ENCODE peak calls at places on chromosome 20, in five cellular contexts. L is sigmoid colon, X is esophagus muscularis mucosa, T is K562, K is breast epithelium. J is an unnamed sample.

GRCh38 chr20:57760698-57761412 is 51.0 kb upstream of the PMEPA1 start:
- DNase-seq in L (peak; percentile 44), X (no peak), T (no peak), K (no peak), J (no peak)

GRCh38 chr20:63059684-63060056 is 52.9 kb upstream of the BHLHE23 start:
- DNase-seq in L (peak; percentile 48), X (no peak), T (no peak), K (no peak), J (no peak)

GRCh38 chr20:25461766-25462165 is 54.3 kb downstream of the GINS1 start:
- DNase-seq in L (peak; percentile 48), X (no peak), T (no peak), K (no peak), J (peak; percentile 44)

GRCh38 chr20:13813910-13814309 is 29.1 kb downstream of the NDUFAF5 start:
- DNase-seq in L (no peak), X (no peak), T (no peak), K (no peak), J (no peak)

GRCh38 chr20:5658897-5659296 is 91.3 kb upstream of the SHLD1 start:
- DNase-seq in L (peak; percentile 90), X (no peak), T (no peak), K (peak; percentile 70), J (peak; percentile 82)

GRCh38 chr20:63648895-63649589 is 4.2 kb downstream of the STMN3 start:
- DNase-seq in L (no peak), X (no peak), T (no peak), K (no peak), J (no peak)

GRCh38 chr20:48738399-48739304 is 89.1 kb downstream of the PREX1 start:
- DNase-seq in L (peak; percentile 25), X (no peak), T (no peak), K (no peak), J (no peak)

GRCh38 chr20:22954661-22955060 is 80.5 kb upstream of the SSTR4 start:
- DNase-seq in L (no peak), X (no peak), T (no peak), K (no peak), J (no peak)

GRCh38 chr20:17910828-17911294 is 57.7 kb downstream of the SNX5 start:
- DNase-seq in L (peak; percentile 80), X (no peak), T (peak; percentile 20), K (no peak), J (no peak)

GRCh38 chr20:23049933-23050838 is 714 bp upstream of the THBD start:
- DNase-seq in L (peak; percentile 72), X (no peak), T (no peak), K (no peak), J (peak; percentile 92)

GRCh38 chr20:47358672-47359532 is 2.4 kb upstream of the ZMYND8 start:
- DNase-seq in L (peak; percentile 94), X (peak; percentile 95), T (peak; percentile 61), K (peak; percentile 97), J (peak; percentile 85)

GRCh38 chr20:48741669-48742068 is 86.1 kb downstream of the PREX1 start:
- DNase-seq in L (no peak), X (no peak), T (no peak), K (no peak), J (no peak)

GRCh38 chr20:973785-974194 is 28.3 kb downstream of the RSPO4 start:
- DNase-seq in L (no peak), X (no peak), T (peak; percentile 71), K (no peak), J (no peak)

GRCh38 chr20:25281541-25281991 is 33.7 kb downstream of the PYGB start:
- DNase-seq in L (peak; percentile 60), X (no peak), T (no peak), K (peak; percentile 37), J (peak; percentile 86)

GRCh38 chr20:3189561-3190131 is 14.8 kb downstream of the DDRGK1 start:
- DNase-seq in L (no peak), X (no peak), T (no peak), K (no peak), J (peak; percentile 31)

GRCh38 chr20:56422824-56423189 is 10.7 kb downstream of the CASS4 start:
- DNase-seq in L (no peak), X (no peak), T (peak; percentile 54), K (no peak), J (no peak)

GRCh38 chr20:17878912-17879602 is 89.5 kb downstream of the SNX5 start:
- DNase-seq in L (peak; percentile 27), X (no peak), T (peak; percentile 24), K (no peak), J (peak; percentile 65)

GRCh38 chr20:998431-998830 is 3.7 kb downstream of the RSPO4 start:
- DNase-seq in L (peak; percentile 55), X (no peak), T (no peak), K (no peak), J (peak; percentile 42)

GRCh38 chr20:47057661-47058060 is 163.0 kb downstream of the EYA2 start:
- DNase-seq in L (no peak), X (no peak), T (no peak), K (no peak), J (no peak)

GRCh38 chr20:42628683-42629082 is 561.0 kb downstream of the PTPRT start:
- DNase-seq in L (no peak), X (no peak), T (no peak), K (no peak), J (no peak)

GRCh38 chr20:63587781-63588591 is 13.9 kb upstream of the HELZ2 start:
- DNase-seq in L (no peak), X (no peak), T (no peak), K (no peak), J (no peak)

GRCh38 chr20:20206788-20207187 is 154.5 kb downstream of the CFAP61 start:
- DNase-seq in L (no peak), X (no peak), T (no peak), K (no peak), J (no peak)

GRCh38 chr20:47929368-47930115 is 144.3 kb upstream of the SULF2 start:
- DNase-seq in L (no peak), X (no peak), T (no peak), K (no peak), J (no peak)

GRCh38 chr20:732727-733126 is 35.6 kb downstream of the SLC52A3 start:
- DNase-seq in L (no peak), X (no peak), T (no peak), K (no peak), J (peak; percentile 7)

GRCh38 chr20:47875302-47876025 is 90.2 kb upstream of the SULF2 start:
- DNase-seq in L (no peak), X (no peak), T (no peak), K (no peak), J (no peak)

GRCh38 chr20:1283522-1284210 is 17.6 kb downstream of the SNPH start:
- DNase-seq in L (peak; percentile 14), X (no peak), T (no peak), K (no peak), J (no peak)

GRCh38 chr20:50540620-50541605 is 30.7 kb downstream of the PTPN1 start:
- DNase-seq in L (no peak), X (no peak), T (no peak), K (no peak), J (no peak)
- TF ChIP-seq POLR2AphosphoS5 in L (no peak), X (peak; percentile 19), T (no peak), K (no peak), J (no peak)

DNA sequence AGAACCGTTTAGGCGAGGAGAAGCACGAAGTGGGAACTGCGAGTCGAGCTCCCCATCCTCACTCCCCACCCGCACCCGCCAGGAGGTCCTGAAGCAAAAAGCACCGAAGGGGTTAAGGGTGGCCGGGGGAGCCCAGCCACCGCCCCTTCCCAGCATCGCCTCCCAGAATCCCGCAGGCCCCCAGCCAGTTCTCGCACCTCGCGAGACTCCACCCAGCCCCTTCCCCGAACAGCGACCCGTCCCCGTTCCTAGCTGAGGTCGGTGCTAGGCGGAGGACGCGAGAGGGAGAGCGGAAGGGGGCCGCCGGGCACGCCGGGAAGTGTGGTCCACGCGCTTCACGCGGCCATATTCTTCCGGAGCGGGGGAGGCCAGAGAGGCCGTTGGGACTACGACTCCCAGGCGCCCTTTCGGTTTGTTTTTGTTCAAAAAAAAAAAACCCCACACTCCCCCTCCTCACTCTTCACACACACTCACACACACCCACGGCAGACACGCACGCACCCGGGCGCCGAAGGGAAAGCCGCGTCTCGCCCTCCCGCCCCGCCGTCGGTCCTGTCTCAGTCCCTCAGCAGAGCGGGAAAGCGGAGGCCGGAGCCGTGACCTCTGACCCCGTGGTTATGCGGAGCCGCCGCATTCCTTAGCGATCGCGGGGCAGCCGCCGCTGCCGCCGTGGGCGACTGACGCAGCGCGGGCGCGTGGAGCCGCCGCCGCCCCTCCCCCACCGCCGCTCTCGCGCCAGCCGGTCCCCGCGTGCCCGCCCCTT is at the start of gene ASXL1:
- DNase-seq in L (peak; percentile 98), X (peak; percentile 98), T (peak; percentile 92), K (peak; percentile 93), J (peak; percentile 99)
- TF ChIP-seq POLR2A in L (no peak), X (no peak), T (peak; percentile 82), K (peak; percentile 21), J (peak; percentile 31)

DNA sequence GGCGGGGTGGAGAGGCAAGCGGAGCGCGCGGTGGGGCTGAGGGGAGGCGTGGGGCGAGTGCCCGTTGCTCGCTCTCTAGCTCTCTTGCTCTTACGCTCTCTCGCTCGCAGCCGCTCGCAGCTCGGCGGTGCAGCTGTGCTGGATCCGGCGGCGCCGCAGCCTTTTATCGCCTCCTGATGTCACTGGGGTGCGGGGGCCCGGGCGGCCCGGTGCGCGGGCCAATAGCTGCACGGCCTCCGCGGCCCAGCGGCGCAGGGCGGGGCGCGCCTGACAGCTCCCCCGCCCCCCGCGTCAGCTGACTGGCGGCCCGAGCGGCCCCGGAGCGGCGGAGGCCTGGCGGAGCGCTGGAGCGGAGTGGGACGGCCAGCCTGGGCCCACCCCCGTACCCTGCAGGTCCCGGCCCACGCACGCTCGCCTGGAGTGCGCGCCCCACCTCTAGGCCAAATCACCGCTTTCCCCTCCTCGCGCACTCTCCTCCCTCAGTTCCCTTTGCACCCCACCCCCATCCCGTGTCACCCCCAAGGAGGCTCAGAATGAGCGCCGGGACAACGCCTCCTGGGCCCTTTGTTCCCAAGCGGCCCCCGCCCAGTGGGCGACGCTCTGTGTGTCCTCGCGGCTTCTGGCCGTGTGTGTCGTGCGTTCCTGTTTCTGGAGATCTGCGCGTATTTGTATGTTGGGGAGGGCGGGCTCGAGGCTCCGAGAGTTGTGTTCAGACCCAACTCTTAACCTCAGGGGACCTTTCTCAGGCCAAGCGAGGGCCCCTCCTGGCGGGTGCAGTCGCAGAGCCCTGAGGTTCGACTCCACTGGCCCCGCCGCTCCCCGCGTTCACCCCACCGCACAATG is at the start of gene MAFB:
- DNase-seq in L (peak; percentile 96), X (peak; percentile 97), T (peak; percentile 54), K (peak; percentile 93), J (peak; percentile 93)
- TF ChIP-seq POLR2AphosphoS5 in L (peak; percentile 97), X (peak; percentile 96), T (no peak), K (peak; percentile 99), J (peak; percentile 100)

DNA sequence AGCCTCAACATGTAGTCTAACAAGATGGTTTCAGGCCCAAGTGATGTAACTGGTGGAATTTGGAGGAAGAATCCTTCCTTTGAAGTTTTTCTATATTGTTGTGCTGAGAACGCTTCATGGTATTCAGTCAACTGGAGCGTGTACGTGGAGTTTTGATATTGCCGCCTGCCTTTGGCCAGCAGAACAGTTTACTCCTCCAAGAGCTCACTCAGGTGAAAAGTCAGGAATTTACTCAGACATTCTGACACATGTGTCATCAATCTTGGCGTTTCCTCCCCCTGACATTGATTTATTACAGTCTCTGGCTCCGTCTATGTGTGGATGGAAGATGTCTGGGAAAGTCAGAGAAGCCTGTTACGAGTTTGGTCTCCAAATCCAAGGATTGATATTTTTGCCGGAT is 19.0 kb upstream of the TGM2 start:
- DNase-seq in L (no peak), X (no peak), T (no peak), K (no peak), J (no peak)
- TF ChIP-seq POLR2A in L (no peak), X (no peak), T (no peak), K (no peak), J (no peak)